ENCODE peak calls at places on chromosomes 7 and 10, in four cellular contexts. D is K562, M is HepG2, C is GM12878. G is an unnamed sample.

GRCh38 chr7:33050425-33051318 is 11.9 kb downstream of the NT5C3A start:
- DNase-seq in D (no peak), M (peak), C (no peak), G (no peak)

GRCh38 chr7:9189683-9190082 is 756.3 kb downstream of the NXPH1 start:
- DNase-seq in D (no peak), M (no peak), C (no peak), G (no peak)

GRCh38 chr7:32158076-32158475 is 87.9 kb upstream of the PDE1C start:
- DNase-seq in D (no peak), M (no peak), C (no peak), G (no peak)

GRCh38 chr7:72278550-72278949 is 133.6 kb downstream of the CALN1 start:
- DNase-seq in D (no peak), M (no peak), C (no peak), G (no peak)

GRCh38 chr7:143931739-143932138 is 3.3 kb upstream of the OR2F2 start:
- DNase-seq in D (no peak), M (no peak), C (no peak), G (no peak)

GRCh38 chr10:47311193-47311899 is 10.9 kb upstream of the GDF2 start:
- DNase-seq in D (peak), M (no peak), C (no peak), G (no peak)

GRCh38 chr10:29950391-29950790 is 109.0 kb downstream of the JCAD start:
- DNase-seq in D (no peak), M (no peak), C (no peak), G (no peak)

GRCh38 chr10:11186330-11186729 is 168.7 kb downstream of the CELF2 start:
- DNase-seq in D (no peak), M (no peak), C (no peak), G (no peak)

GRCh38 chr7:19713676-19714075 is 4.8 kb upstream of the POLR1F start:
- DNase-seq in D (peak), M (peak), C (peak), G (peak)

GRCh38 chr7:71237945-71238344 is 106.0 kb downstream of the GALNT17 start:
- DNase-seq in D (no peak), M (no peak), C (no peak), G (peak)

GRCh38 chr7:51034531-51035264 is 252.0 kb upstream of the GRB10 start:
- DNase-seq in D (no peak), M (no peak), C (no peak), G (no peak)

GRCh38 chr7:102042016-102042656 is 224.7 kb downstream of the CUX1 start:
- DNase-seq in D (no peak), M (peak), C (no peak), G (no peak)

GRCh38 chr7:158834799-158835784 is 5.8 kb upstream of the ESYT2 start:
- DNase-seq in D (peak), M (no peak), C (no peak), G (no peak)

GRCh38 chr10:118669020-118669766 is 73.7 kb upstream of the PRLHR start:
- DNase-seq in D (no peak), M (no peak), C (no peak), G (no peak)

GRCh38 chr7:117347480-117347879 is 24.6 kb upstream of the WNT2 start:
- DNase-seq in D (no peak), M (no peak), C (no peak), G (no peak)

DNA sequence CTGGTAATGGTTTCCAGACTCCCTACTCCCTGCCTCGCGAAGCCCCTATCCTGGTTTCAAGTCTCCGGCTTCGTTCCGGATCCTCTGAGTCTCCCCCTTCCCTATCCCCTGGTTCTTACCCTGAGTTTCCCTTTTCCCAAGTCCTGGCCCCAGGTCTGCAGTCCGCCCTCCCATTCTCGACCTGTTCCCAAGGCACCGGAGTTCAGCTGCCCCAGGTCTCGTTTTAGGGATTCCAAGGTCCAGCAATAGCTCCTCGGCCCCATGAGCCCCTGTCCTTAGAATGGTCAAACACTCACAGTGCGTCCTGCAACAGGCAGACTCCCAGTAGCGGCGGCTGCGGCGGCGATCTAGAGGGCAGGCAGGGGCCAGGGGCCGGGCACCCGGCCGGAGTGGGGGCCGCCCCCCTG is 272 bp downstream of the PITX3 start:
- DNase-seq in D (no peak), M (no peak), C (no peak), G (no peak)
- TF ChIP-seq NR2C2 in D (no peak), M (no peak), C (no peak), G (no peak)

DNA sequence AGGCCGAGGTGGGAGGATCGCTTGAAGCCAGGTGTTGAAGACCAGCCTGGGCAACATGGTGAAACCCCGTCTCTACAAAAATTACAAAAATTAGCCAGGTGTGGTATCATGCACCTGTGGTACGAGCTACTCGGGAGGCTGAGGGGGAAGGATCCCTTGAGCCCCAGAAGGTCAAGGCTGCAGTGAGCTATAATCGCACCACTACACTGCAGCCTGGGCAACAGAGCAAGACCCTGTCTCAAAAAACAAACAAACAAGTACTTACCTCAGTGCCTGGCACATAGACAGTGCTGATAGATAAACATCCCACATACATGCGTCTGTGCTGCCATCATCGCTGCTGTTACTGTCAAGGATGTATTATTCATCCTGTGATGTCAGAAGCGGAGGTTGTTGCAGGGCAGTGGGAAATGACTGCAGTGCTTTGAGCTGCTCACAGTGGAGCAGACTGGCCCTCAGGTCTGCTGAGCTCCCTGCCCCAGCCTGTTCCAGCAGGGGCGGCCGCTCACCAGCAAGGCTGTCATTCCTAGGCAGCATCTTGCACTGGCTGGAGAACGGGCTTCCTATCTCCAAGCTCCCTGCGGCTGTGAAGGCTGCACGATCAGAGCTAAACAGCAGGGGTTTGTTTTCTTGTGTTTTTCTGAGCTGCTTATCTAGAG is 18.6 kb downstream of the FOXK1 start:
- DNase-seq in D (no peak), M (no peak), C (no peak), G (peak)
- TF ChIP-seq NR2C2 in D (no peak), M (no peak), C (no peak), G (no peak)

GRCh38 chr10:78738457-78738856 is 330.3 kb upstream of the ZMIZ1 start:
- DNase-seq in D (no peak), M (no peak), C (no peak), G (no peak)

GRCh38 chr10:78739411-78740053 is 329.2 kb upstream of the ZMIZ1 start:
- DNase-seq in D (no peak), M (no peak), C (no peak), G (no peak)

GRCh38 chr10:78736926-78737618 is 331.7 kb upstream of the ZMIZ1 start:
- DNase-seq in D (no peak), M (no peak), C (no peak), G (no peak)

GRCh38 chr10:78738861-78739260 is 329.9 kb upstream of the ZMIZ1 start:
- DNase-seq in D (no peak), M (no peak), C (no peak), G (no peak)

DNA sequence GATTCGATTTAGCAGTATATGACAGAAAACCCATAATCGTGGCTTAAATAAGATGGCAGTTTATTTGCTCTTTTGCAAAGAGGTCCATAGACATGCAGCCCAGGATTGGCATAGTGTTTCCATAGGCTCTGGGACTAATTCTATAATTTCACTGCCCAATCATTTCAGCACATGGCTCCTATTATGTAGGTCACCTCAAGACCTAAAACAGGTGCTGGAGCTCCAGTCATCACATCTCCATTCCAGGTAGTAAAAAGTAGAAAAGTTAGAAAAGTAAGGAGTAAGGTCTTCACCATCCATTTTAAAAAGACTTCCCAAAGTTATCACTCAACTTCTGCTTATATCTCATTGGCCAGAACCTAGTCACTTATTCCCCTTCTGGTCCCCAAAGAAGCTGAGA is 330.9 kb upstream of the ZMIZ1 start:
- DNase-seq in D (no peak), M (no peak), C (no peak), G (no peak)
- TF ChIP-seq NR2C2 in D (no peak), M (no peak), C (no peak), G (no peak)

GRCh38 chr10:110535958-110536891 is 31.3 kb upstream of the SMC3 start:
- DNase-seq in D (no peak), M (peak), C (peak), G (peak)
- TF ChIP-seq NR2C2 in D (no peak), M (no peak), C (no peak), G (no peak)

GRCh38 chr7:30546596-30546995 is 42.0 kb upstream of the GGCT start:
- DNase-seq in D (no peak), M (no peak), C (no peak), G (no peak)

GRCh38 chr7:30548762-30549344 is 44.2 kb upstream of the GGCT start:
- DNase-seq in D (peak), M (peak), C (no peak), G (peak)

DNA sequence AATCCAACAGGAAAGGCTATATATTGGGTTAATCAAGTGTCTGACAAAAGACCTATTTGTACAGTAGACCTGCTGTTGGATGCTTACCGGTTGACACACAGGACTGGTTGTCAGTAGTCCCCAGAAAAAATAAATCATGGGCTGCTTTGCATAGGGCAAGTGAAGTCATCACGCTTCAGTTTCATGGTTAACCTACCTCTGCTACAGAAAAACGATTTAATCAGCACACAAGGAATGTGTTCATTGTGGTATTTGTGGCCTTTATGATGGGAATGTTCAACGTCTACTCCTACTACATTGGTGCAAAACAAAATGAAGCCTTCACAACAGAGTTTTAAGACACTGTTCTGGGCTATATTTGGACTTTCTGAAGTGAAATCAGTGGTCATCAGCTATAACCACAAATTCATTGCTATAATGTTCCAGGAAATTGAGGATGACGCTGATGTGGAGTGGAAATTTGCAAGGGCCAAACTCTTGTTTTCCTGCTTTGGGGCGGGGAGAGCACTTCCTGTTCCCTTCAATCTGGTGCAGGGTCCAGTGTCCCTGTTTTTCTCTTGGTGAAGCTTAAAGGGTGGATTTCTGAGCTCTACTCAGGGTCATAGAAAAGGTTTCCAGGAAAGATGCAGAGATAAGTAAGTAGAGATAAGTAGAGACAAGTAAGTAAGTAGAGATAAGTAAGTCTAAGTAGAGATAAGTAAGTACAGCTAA is 39.3 kb upstream of the GGCT start:
- DNase-seq in D (no peak), M (no peak), C (no peak), G (no peak)
- TF ChIP-seq NR2C2 in D (no peak), M (no peak), C (no peak), G (no peak)

DNA sequence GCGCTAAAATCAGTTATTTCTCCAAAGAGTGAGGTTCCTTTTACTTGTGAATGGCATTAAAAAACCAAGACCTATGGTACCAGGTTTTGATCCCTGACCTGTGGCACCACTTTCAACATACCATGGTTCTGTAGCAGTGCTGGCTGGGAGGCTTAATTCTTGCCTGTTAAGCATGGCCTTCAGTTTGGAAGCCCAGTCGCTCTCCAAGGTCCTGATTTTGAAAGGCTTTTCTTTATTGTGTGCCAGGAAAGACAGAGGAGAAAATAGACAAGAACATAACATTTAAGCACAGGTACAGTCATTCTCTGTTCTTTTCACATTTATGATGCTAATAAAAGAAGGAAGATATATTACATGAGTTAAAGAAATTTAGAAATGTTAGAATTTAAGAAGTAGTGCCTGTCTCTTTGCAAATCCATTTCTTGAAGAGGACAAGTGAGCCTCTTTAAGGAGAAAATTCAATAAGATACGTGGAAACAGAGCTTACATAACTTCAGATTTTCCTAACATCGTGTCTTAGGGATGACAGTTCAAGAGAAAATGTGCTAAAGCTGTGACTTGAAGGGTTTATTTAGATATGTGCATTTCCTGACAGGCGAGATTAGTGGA is 357.6 kb downstream of the DPP6 start:
- DNase-seq in D (peak), M (peak), C (no peak), G (no peak)
- TF ChIP-seq NR2C2 in D (no peak), M (no peak), C (no peak), G (no peak)

DNA sequence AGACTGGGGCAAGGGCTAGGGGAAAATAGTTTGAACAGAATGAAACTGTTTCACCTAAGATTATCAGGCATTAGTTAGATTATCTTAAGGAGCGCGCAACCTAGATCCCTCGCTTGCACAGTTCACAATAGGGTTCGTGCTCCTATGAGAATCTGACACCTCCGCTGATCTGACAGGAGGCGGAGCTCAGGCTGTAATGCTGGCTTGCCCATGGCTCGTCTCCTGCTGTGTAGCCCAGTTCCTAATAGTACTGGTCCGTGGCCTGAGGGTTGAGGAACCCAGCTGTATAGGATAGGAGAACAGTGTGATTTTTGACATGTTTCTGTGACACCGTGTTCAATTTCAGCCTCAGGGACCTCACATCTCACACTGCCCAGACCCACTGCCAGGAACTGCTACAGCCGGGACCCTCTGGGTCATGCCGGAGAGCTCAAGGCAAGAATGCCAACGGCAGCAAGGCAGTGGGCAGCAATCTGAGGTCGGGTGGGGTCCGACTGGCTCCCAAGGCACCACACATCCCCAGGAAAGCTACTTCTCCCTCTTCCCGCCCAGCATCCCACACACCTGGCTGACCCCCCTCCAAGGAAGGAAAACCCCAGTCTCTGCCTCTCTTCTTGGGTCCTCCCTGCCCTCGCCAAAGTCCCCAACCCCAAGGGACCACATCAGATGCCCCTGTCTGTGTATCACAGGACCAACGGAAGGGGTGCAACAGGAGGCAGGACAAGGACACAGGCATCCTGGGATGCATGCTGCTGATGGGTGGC is 31.7 kb downstream of the CAMK2B start:
- DNase-seq in D (no peak), M (no peak), C (no peak), G (peak)
- TF ChIP-seq NR2C2 in D (no peak), M (no peak), C (no peak), G (no peak)

G was measured in WTC11.